ENCODE peak calls at places on chromosomes 5 and 9, in nine cellular contexts. T is CD4-positive, CD25-positive, alpha-beta regulatory T cell; H is stimulated activated CD8-positive, alpha-beta memory T cell treated with anti-CD3 and anti-CD28 coated beads, Interleukin-12 subunit alpha, Interleukin-12 subunit beta, amount 100 ng/mL, for 4 hours; D is EL; G is GDM1; U is HuH-7; F is stimulated activated CD4-positive, alpha-beta T cell treated with anti-CD3 and anti-CD28 coated beads, Interleukin-4, amount 100 ng/mL, for 48 hours; X is brain microvascular endothelial cell; A is AG08396. C is an unnamed sample.

GRCh38 chr5:42944989-42945388 is 95.1 kb downstream of the ANXA2R start:
- DNase-seq in T (no peak), H (no peak), D (peak), G (no peak), U (no peak), F (no peak), X (peak), A (peak), C (peak)

GRCh38 chr5:40605295-40605958 is 74.3 kb upstream of the PTGER4 start:
- DNase-seq in T (no peak), H (no peak), D (peak), G (no peak), U (no peak), F (no peak), X (peak), A (no peak), C (peak)

GRCh38 chr9:133597316-133597957 is 11.8 kb downstream of the FAM163B start:
- DNase-seq in T (no peak), H (no peak), D (no peak), G (no peak), U (no peak), F (no peak), X (no peak), A (no peak), C (no peak)

GRCh38 chr5:78335976-78336375 is 24.4 kb upstream of the SCAMP1 start:
- DNase-seq in T (no peak), H (no peak), D (no peak), G (no peak), U (no peak), F (no peak), X (no peak), A (no peak), C (no peak)

GRCh38 chr5:31048282-31048974 is 145.1 kb upstream of the CDH6 start:
- DNase-seq in T (no peak), H (no peak), D (no peak), G (no peak), U (no peak), F (no peak), X (no peak), A (no peak), C (no peak)

GRCh38 chr9:114263853-114264510 is 58.9 kb upstream of the ORM1 start:
- DNase-seq in T (no peak), H (no peak), D (no peak), G (no peak), U (no peak), F (no peak), X (no peak), A (no peak), C (no peak)

GRCh38 chr9:126470251-126470993 is 143.3 kb upstream of the LMX1B start:
- DNase-seq in T (no peak), H (no peak), D (peak), G (no peak), U (no peak), F (no peak), X (no peak), A (no peak), C (no peak)

GRCh38 chr9:121283072-121283398 is 15.1 kb downstream of the GSN start:
- DNase-seq in T (no peak), H (no peak), D (no peak), G (no peak), U (no peak), F (no peak), X (no peak), A (no peak), C (no peak)

GRCh38 chr9:16304301-16304700 is 566.2 kb downstream of the BNC2 start:
- DNase-seq in T (no peak), H (no peak), D (no peak), G (no peak), U (no peak), F (no peak), X (no peak), A (no peak), C (no peak)

GRCh38 chr5:57335092-57335491 is 147.5 kb downstream of the ACTBL2 start:
- DNase-seq in T (no peak), H (no peak), D (peak), G (no peak), U (no peak), F (no peak), X (peak), A (peak), C (peak)

GRCh38 chr9:92293075-92293354 is 482 bp downstream of the IARS1 start:
- DNase-seq in T (no peak), H (no peak), D (no peak), G (no peak), U (no peak), F (no peak), X (no peak), A (no peak), C (no peak)

GRCh38 chr9:136551401-136552116 is 5.7 kb upstream of the NOTCH1 start:
- DNase-seq in T (no peak), H (no peak), D (peak), G (no peak), U (no peak), F (no peak), X (peak), A (peak), C (peak)

GRCh38 chr9:134962065-134962997 is 44.6 kb upstream of the FCN1 start:
- DNase-seq in T (no peak), H (no peak), D (no peak), G (no peak), U (no peak), F (no peak), X (no peak), A (no peak), C (no peak)

C was measured in astrocyte.